ENCODE peak calls at places on chromosomes 13 and 19, in nine cellular contexts. A is cardiac fibroblast; Y is ELF-1; O is stimulated activated CD4-positive, alpha-beta T cell treated with anti-CD3 and anti-CD28 coated beads, Interleukin-1b, Interleukin-23, amount 100 ng/mL, for 4 hours; K is renal cortical epithelial cell; B is foreskin fibroblast; D is fibroblast of the conjunctiva; X is LoVo; F is transverse colon. V is an unnamed sample.

GRCh38 chr13:21637296-21637695 is 33.3 kb upstream of the MICU2 start:
- DNase-seq in A (peak; percentile 13), Y (no peak), O (peak; percentile 5), K (peak; percentile 93), B (no peak), D (no peak), X (peak; percentile 97), F (peak; percentile 86), V (peak; percentile 24)

GRCh38 chr19:54252243-54252642 is 4.8 kb downstream of the LILRB5 start:
- DNase-seq in A (no peak), Y (no peak), O (no peak), K (no peak), B (no peak), D (no peak), X (no peak), F (no peak), V (no peak)

GRCh38 chr19:13986348-13986904 is 19.7 kb downstream of the RFX1 start:
- DNase-seq in A (peak; percentile 77), Y (peak; percentile 63), O (peak; percentile 98), K (peak; percentile 38), B (peak; percentile 74), D (peak; percentile 28), X (no peak), F (peak; percentile 90), V (peak; percentile 67)

GRCh38 chr13:23384111-23384510 is 49.4 kb downstream of the SACS start:
- DNase-seq in A (no peak), Y (no peak), O (no peak), K (peak; percentile 82), B (peak; percentile 34), D (no peak), X (no peak), F (no peak), V (no peak)

GRCh38 chr19:2962018-2962670 is 15.2 kb upstream of the TLE6 start:
- DNase-seq in A (peak; percentile 81), Y (peak; percentile 73), O (peak; percentile 61), K (peak; percentile 78), B (peak; percentile 56), D (peak; percentile 84), X (peak; percentile 75), F (peak; percentile 47), V (peak; percentile 84)

GRCh38 chr13:111872475-111873150 is 194.3 kb upstream of the SOX1 start:
- DNase-seq in A (no peak), Y (no peak), O (no peak), K (no peak), B (no peak), D (no peak), X (no peak), F (no peak), V (no peak)

GRCh38 chr13:39635564-39635963 is 19.9 kb upstream of the COG6 start:
- DNase-seq in A (no peak), Y (no peak), O (no peak), K (no peak), B (no peak), D (no peak), X (no peak), F (no peak), V (no peak)

GRCh38 chr13:21445759-21446158 is 13.3 kb downstream of the ZDHHC20 start:
- DNase-seq in A (no peak), Y (no peak), O (no peak), K (no peak), B (no peak), D (no peak), X (no peak), F (no peak), V (no peak)

GRCh38 chr13:46389985-46390384 is 2.9 kb upstream of the RUBCNL start:
- DNase-seq in A (no peak), Y (no peak), O (no peak), K (peak; percentile 80), B (no peak), D (no peak), X (no peak), F (peak; percentile 64), V (peak; percentile 70)

GRCh38 chr19:4069331-4069959 is 2.7 kb upstream of the ZBTB7A start:
- DNase-seq in A (no peak), Y (no peak), O (no peak), K (no peak), B (no peak), D (no peak), X (no peak), F (peak; percentile 62), V (peak; percentile 63)

GRCh38 chr19:55454787-55455243 is 6.6 kb downstream of the ISOC2 start:
- DNase-seq in A (peak; percentile 50), Y (peak; percentile 70), O (peak; percentile 34), K (no peak), B (peak; percentile 26), D (no peak), X (no peak), F (no peak), V (peak; percentile 31)

GRCh38 chr19:41144403-41144802 is 30.2 kb downstream of the CYP2F1 start:
- DNase-seq in A (peak; percentile 90), Y (peak; percentile 93), O (peak; percentile 91), K (peak; percentile 66), B (peak; percentile 62), D (peak; percentile 68), X (peak; percentile 85), F (peak; percentile 92), V (peak; percentile 85)

V was measured in body of pancreas.